ENCODE peak calls at places on chromosomes 2 and 18, in four cellular contexts. H is activated gamma-delta T cell treated with anti-CD3 and anti-CD28 coated beads, Interleukin-2, amount 50 U/mL, for 16 hours; B is astrocyte of the spinal cord; X is foreskin fibroblast. Q is an unnamed sample.

GRCh38 chr18:58447342-58448190 is 181.3 kb downstream of the ALPK2 start:
- DNase-seq in X (peak), B (peak), H (no peak), Q (no peak)

GRCh38 chr2:36450466-36451196 is 95.1 kb downstream of the CRIM1 start:
- DNase-seq in B (peak), X (peak), H (no peak), Q (no peak)

GRCh38 chr2:120620025-120620793 is 115.5 kb upstream of the GLI2 start:
- DNase-seq in B (peak), H (no peak), X (peak), Q (no peak)

GRCh38 chr2:230865766-230866703 is 1.3 kb downstream of the ITM2C start:
- DNase-seq in H (peak), X (peak), B (peak), Q (no peak)

GRCh38 chr2:149042881-149043280 is 4.4 kb downstream of the LYPD6B start:
- DNase-seq in B (no peak), H (no peak), X (no peak), Q (no peak)

GRCh38 chr2:99803846-99804245 is 314.0 kb upstream of the REV1 start:
- DNase-seq in H (no peak), X (peak), B (no peak), Q (no peak)

GRCh38 chr2:88692187-88692586 is 714 bp downstream of the RPIA start:
- DNase-seq in H (peak), X (peak), B (no peak), Q (no peak)

GRCh38 chr2:233108611-233109490 is 48.7 kb downstream of the INPP5D start:
- DNase-seq in H (no peak), X (no peak), B (no peak), Q (no peak)

GRCh38 chr2:22748909-22749308 is 636.1 kb upstream of the KLHL29 start:
- DNase-seq in X (no peak), B (no peak), H (no peak), Q (no peak)

GRCh38 chr2:607172-607571 is 70.0 kb downstream of the TMEM18 start:
- DNase-seq in B (no peak), X (no peak), H (no peak), Q (no peak)

GRCh38 chr2:119679526-119679837 is 481 bp downstream of the TMEM177 start:
- DNase-seq in B (no peak), X (no peak), H (no peak), Q (no peak)

GRCh38 chr2:62660582-62661262 is 44.8 kb upstream of the EHBP1 start:
- DNase-seq in X (peak), B (peak), H (no peak), Q (no peak)

GRCh38 chr2:184596819-184597411 is 1.4 kb upstream of the ZNF804A start:
- DNase-seq in B (peak), H (no peak), X (peak), Q (no peak)

GRCh38 chr2:189178726-189179606 is 595 bp downstream of the COL5A2 start:
- DNase-seq in X (peak), B (peak), H (no peak), Q (no peak)

GRCh38 chr2:140836826-140837225 is 1294.0 kb downstream of the LRP1B start:
- DNase-seq in H (no peak), B (no peak), X (no peak), Q (no peak)

GRCh38 chr2:187150667-187151066 is 297.4 kb downstream of the CALCRL start:
- DNase-seq in H (no peak), B (peak), X (peak), Q (no peak)

GRCh38 chr2:106614511-106615291 is 127.5 kb downstream of the CD8B2 start:
- DNase-seq in H (no peak), X (no peak), B (no peak), Q (no peak)

GRCh38 chr2:219489315-219489714 is 9.4 kb upstream of the GMPPA start:
- DNase-seq in X (no peak), B (no peak), H (no peak), Q (no peak)

GRCh38 chr2:238143239-238143951 is 4.9 kb downstream of the KLHL30 start:
- DNase-seq in H (no peak), B (peak), X (peak), Q (no peak)

GRCh38 chr2:131014141-131014540 is 79.1 kb downstream of the FAM168B start:
- DNase-seq in X (no peak), H (no peak), B (no peak), Q (no peak)

GRCh38 chr18:61850756-61851155 is 42.1 kb downstream of the RNF152 start:
- DNase-seq in H (no peak), B (no peak), X (no peak), Q (no peak)

GRCh38 chr18:57205641-57206040 is 58.8 kb downstream of the BOD1L2 start:
- DNase-seq in B (no peak), X (no peak), H (no peak), Q (no peak)

GRCh38 chr2:69652206-69652605 is 8.7 kb upstream of the AAK1 start:
- DNase-seq in B (peak), H (no peak), X (peak), Q (no peak)

GRCh38 chr2:9975328-9975727 is 23.8 kb downstream of the GRHL1 start:
- DNase-seq in X (peak), B (no peak), H (no peak), Q (no peak)

GRCh38 chr2:229342376-229342775 is 71.3 kb upstream of the PID1 start:
- DNase-seq in B (peak), H (no peak), X (peak), Q (no peak)

GRCh38 chr2:70641263-70641784 is 87.7 kb upstream of the TGFA start:
- DNase-seq in H (no peak), X (no peak), B (peak), Q (no peak)

GRCh38 chr2:238644095-238645081 is 203.5 kb upstream of the TWIST2 start:
- DNase-seq in H (no peak), X (peak), B (peak), Q (no peak)

GRCh38 chr2:71614976-71615768 is 161.8 kb downstream of the DYSF start:
- DNase-seq in B (peak), X (peak), H (no peak), Q (no peak)

GRCh38 chr2:55887351-55887750 is 36.2 kb downstream of the EFEMP1 start:
- DNase-seq in H (no peak), X (peak), B (peak), Q (no peak)

GRCh38 chr2:102094917-102095316 is 47.6 kb upstream of the IL1R1 start:
- DNase-seq in H (peak), B (peak), X (peak), Q (no peak)